ENCODE peak calls at places on chromosomes 6 and 20, in nine cellular contexts. M is left colon; E is foreskin fibroblast; O is astrocyte of the spinal cord; Y is effector CD4-positive, alpha-beta T cell; D is WTC11; S is ascending aorta; I is stimulated activated CD4-positive, alpha-beta T cell treated with anti-CD3 and anti-CD28 coated beads, Interleukin-1b, Interleukin-23, amount 100 ng/mL, for 48 hours; J is H9. U is an unnamed sample.

GRCh38 chr6:28940859-28941680 is 17.3 kb upstream of the TRIM27 start:
- DNase-seq in M (peak; percentile 70), E (peak; percentile 90), O (peak; percentile 92), Y (peak; percentile 61), D (peak; percentile 75), S (peak; percentile 31), I (peak; percentile 82), J (peak; percentile 80), U (peak; percentile 57)

GRCh38 chr20:21511850-21512633 is 1.8 kb downstream of the NKX2-2 start:
- DNase-seq in M (no peak), E (no peak), O (no peak), Y (no peak), D (peak; percentile 57), S (no peak), I (no peak), J (peak; percentile 68), U (peak; percentile 33)

GRCh38 chr6:168098431-168098861 is 19.4 kb upstream of the FRMD1 start:
- DNase-seq in M (no peak), E (no peak), O (no peak), Y (no peak), D (no peak), S (no peak), I (no peak), J (no peak), U (no peak)

GRCh38 chr20:10877345-10877744 is 203.5 kb upstream of the JAG1 start:
- DNase-seq in M (no peak), E (peak; percentile 79), O (no peak), Y (no peak), D (no peak), S (no peak), I (no peak), J (no peak), U (no peak)

GRCh38 chr20:2470051-2470431 is 548 bp downstream of the SNRPB start:
- DNase-seq in M (peak; percentile 44), E (peak; percentile 58), O (peak; percentile 49), Y (peak; percentile 48), D (no peak), S (no peak), I (peak; percentile 69), J (no peak), U (peak; percentile 56)

GRCh38 chr6:163086563-163086895 is 328.0 kb upstream of the QKI start:
- DNase-seq in M (no peak), E (no peak), O (peak; percentile 64), Y (no peak), D (no peak), S (no peak), I (no peak), J (no peak), U (no peak)

GRCh38 chr20:37525810-37526209 is 1.9 kb downstream of the BLCAP start:
- DNase-seq in M (no peak), E (no peak), O (no peak), Y (no peak), D (no peak), S (no peak), I (no peak), J (no peak), U (no peak)

GRCh38 chr6:110517601-110518280 is 41.3 kb upstream of the SLC22A16 start:
- DNase-seq in M (no peak), E (peak; percentile 61), O (no peak), Y (no peak), D (no peak), S (no peak), I (no peak), J (no peak), U (no peak)

U was measured in AG08396.